ENCODE peak calls at places on chromosomes 12 and 14, in nine cellular contexts. Z, A, I, B, V, R, E, C and F are unnamed samples.

GRCh38 chr12:64318605-64319004 is 72.0 kb downstream of the C12orf56 start:
- DNase-seq in R (peak), V (no peak), B (no peak), Z (peak), I (peak), E (peak), A (peak), C (peak), F (peak)

GRCh38 chr14:79136437-79137430 is 966.6 kb downstream of the NRXN3 start:
- DNase-seq in I (no peak), Z (no peak), C (no peak), E (no peak), V (no peak), A (no peak), B (no peak), R (peak), F (no peak)

GRCh38 chr12:88854260-88854659 is 274.0 kb upstream of the KITLG start:
- DNase-seq in E (peak), B (no peak), Z (no peak), C (no peak), R (peak), I (peak), A (no peak), V (no peak), F (no peak)

GRCh38 chr14:100894416-100894815 is 9.1 kb downstream of the RTL1 start:
- DNase-seq in B (no peak), Z (no peak), V (no peak), E (no peak), R (no peak), I (no peak), A (no peak), C (peak), F (no peak)

GRCh38 chr14:29926701-29927595 is 699 bp downstream of the PRKD1 start:
- DNase-seq in A (peak), I (peak), B (peak), C (peak), E (peak), R (no peak), V (peak), Z (peak), F (peak)

GRCh38 chr12:53324113-53324778 is 2.8 kb upstream of the AAAS start:
- DNase-seq in Z (no peak), I (no peak), V (no peak), R (no peak), B (no peak), C (peak), E (no peak), A (peak), F (peak)

GRCh38 chr12:105935106-105935505 is 203.6 kb downstream of the NUAK1 start:
- DNase-seq in I (peak), V (peak), Z (no peak), B (no peak), R (no peak), E (peak), A (no peak), C (no peak), F (no peak)

GRCh38 chr14:85197976-85198375 is 332.0 kb upstream of the FLRT2 start:
- DNase-seq in V (no peak), B (no peak), I (no peak), C (no peak), E (no peak), R (no peak), Z (no peak), A (no peak), F (no peak)

GRCh38 chr12:14239350-14239934 is 126.0 kb upstream of the ATF7IP start:
- DNase-seq in C (peak), Z (peak), R (no peak), B (no peak), E (peak), V (no peak), A (peak), I (no peak), F (peak)

GRCh38 chr12:113246478-113247122 is 25.3 kb downstream of the TPCN1 start:
- DNase-seq in A (peak), V (peak), B (no peak), I (peak), C (peak), R (no peak), E (no peak), Z (no peak), F (no peak)

GRCh38 chr12:15289192-15289591 is 33.1 kb upstream of the PTPRO start:
- DNase-seq in B (no peak), A (no peak), V (no peak), Z (no peak), R (no peak), E (no peak), C (no peak), I (no peak), F (no peak)

GRCh38 chr12:49294086-49294803 is 702 bp upstream of the PRPH start:
- DNase-seq in R (no peak), Z (no peak), A (no peak), V (no peak), I (no peak), B (peak), E (no peak), C (no peak), F (peak)

GRCh38 chr12:57244306-57244696 is 6.7 kb downstream of the STAC3 start:
- DNase-seq in B (peak), A (peak), E (no peak), Z (no peak), C (peak), R (no peak), V (no peak), I (no peak), F (no peak)

GRCh38 chr12:109879332-109880048 is 851 bp downstream of the GLTP start:
- DNase-seq in R (no peak), A (peak), I (no peak), E (peak), Z (no peak), V (peak), C (no peak), B (no peak), F (no peak)

GRCh38 chr12:15423629-15424028 is 101.3 kb downstream of the PTPRO start:
- DNase-seq in B (no peak), R (no peak), E (peak), C (no peak), I (no peak), A (no peak), Z (no peak), V (no peak), F (no peak)

GRCh38 chr12:102950107-102950949 is 7.1 kb upstream of the ASCL1 start:
- DNase-seq in B (no peak), Z (no peak), E (no peak), C (peak), I (no peak), A (peak), R (no peak), V (no peak), F (no peak)

GRCh38 chr12:2854669-2855453 is 2.0 kb downstream of the TEX52 start:
- DNase-seq in C (no peak), V (no peak), A (no peak), R (no peak), B (no peak), Z (no peak), E (no peak), I (no peak), F (no peak)

GRCh38 chr14:53470351-53471043 is 317.4 kb upstream of the DDHD1 start:
- DNase-seq in V (peak), I (peak), B (no peak), C (no peak), E (peak), Z (no peak), A (no peak), R (no peak), F (no peak)

GRCh38 chr12:121181181-121181580 is 28.7 kb upstream of the P2RX4 start:
- DNase-seq in Z (no peak), C (no peak), A (no peak), E (peak), V (no peak), I (peak), B (no peak), R (no peak), F (no peak)

GRCh38 chr14:96053600-96054381 is 14.6 kb downstream of the C14orf132 start:
- DNase-seq in A (no peak), V (no peak), Z (no peak), B (peak), C (no peak), I (peak), R (peak), E (peak), F (no peak)

GRCh38 chr14:52078093-52078492 is 9.2 kb upstream of the NID2 start:
- DNase-seq in R (no peak), A (no peak), E (peak), Z (no peak), B (no peak), C (no peak), V (no peak), I (peak), F (no peak)

GRCh38 chr12:41564816-41565215 is 376.7 kb downstream of the PDZRN4 start:
- DNase-seq in A (no peak), I (no peak), E (no peak), V (no peak), C (no peak), B (no peak), R (no peak), Z (no peak), F (no peak)

GRCh38 chr12:58249610-58250009 is 308.2 kb downstream of the ATP23 start:
- DNase-seq in A (no peak), E (no peak), Z (no peak), I (no peak), V (no peak), R (no peak), C (no peak), B (no peak), F (no peak)

GRCh38 chr12:9087087-9087835 is 28.5 kb downstream of the A2M start:
- DNase-seq in I (no peak), A (no peak), C (no peak), R (no peak), B (no peak), E (no peak), V (no peak), Z (no peak), F (no peak)

GRCh38 chr12:128863957-128864356 is 10.7 kb downstream of the GLT1D1 start:
- DNase-seq in E (no peak), R (no peak), C (no peak), A (no peak), I (no peak), B (no peak), Z (no peak), V (no peak), F (no peak)

GRCh38 chr14:57502581-57503254 is 9.1 kb upstream of the CCDC198 start:
- DNase-seq in A (no peak), B (no peak), I (no peak), C (no peak), R (peak), E (peak), Z (no peak), V (no peak), F (no peak)

GRCh38 chr14:56202256-56202655 is 84.0 kb downstream of the PELI2 start:
- DNase-seq in V (no peak), E (no peak), R (no peak), C (no peak), B (no peak), I (no peak), A (no peak), Z (no peak), F (peak)

GRCh38 chr12:98544741-98545140 is 29.4 kb downstream of the TMPO start:
- DNase-seq in I (peak), R (peak), B (no peak), V (no peak), Z (no peak), A (no peak), E (peak), C (no peak), F (no peak)

GRCh38 chr14:99564256-99564902 is 39.6 kb downstream of the CCDC85C start:
- DNase-seq in A (no peak), V (peak), B (peak), E (peak), R (peak), I (peak), C (no peak), Z (no peak), F (no peak)

GRCh38 chr12:9813821-9814798 is 13.2 kb upstream of the KLRF1 start:
- DNase-seq in B (peak), C (peak), Z (peak), I (peak), A (peak), E (peak), V (peak), R (no peak), F (peak)

GRCh38 chr14:92368001-92368400 is 45.0 kb downstream of the SLC24A4 start:
- DNase-seq in E (no peak), V (no peak), Z (no peak), B (no peak), C (no peak), A (no peak), R (no peak), I (no peak), F (no peak)

GRCh38 chr12:71900091-71900490 is 38.6 kb upstream of the TPH2 start:
- DNase-seq in A (peak), R (no peak), C (no peak), I (peak), V (no peak), Z (no peak), E (peak), B (no peak), F (no peak)
- TF ChIP-seq CTCF in A (peak), R (no peak), C (peak), I (peak), V (no peak), Z (peak), E (peak), B (no peak), F (no peak)

GRCh38 chr14:49497725-49498348 is 88.3 kb downstream of the RPS29 start:
- DNase-seq in B (no peak), R (peak), E (peak), A (peak), C (no peak), Z (no peak), V (peak), I (peak), F (peak)
- TF ChIP-seq CTCF in B (peak), R (peak), E (peak), A (peak), C (peak), Z (peak), V (peak), I (peak), F (peak)

GRCh38 chr14:25042362-25043299 is 7.3 kb downstream of the STXBP6 start:
- DNase-seq in C (no peak), V (peak), A (peak), I (peak), Z (no peak), E (peak), B (no peak), R (peak), F (no peak)
- TF ChIP-seq CTCF in C (peak), V (no peak), A (peak), I (peak), Z (peak), E (peak), B (peak), R (peak), F (no peak)

GRCh38 chr14:94599656-94600004 is 12.6 kb upstream of the SERPINA3 start:
- DNase-seq in B (peak), R (no peak), Z (no peak), A (no peak), V (no peak), C (no peak), I (no peak), E (peak), F (no peak)
- TF ChIP-seq CTCF in B (no peak), R (no peak), Z (no peak), A (no peak), V (no peak), C (no peak), I (no peak), E (no peak), F (no peak)

GRCh38 chr12:81542621-81543020 is 216.5 kb downstream of the PPFIA2 start:
- DNase-seq in I (no peak), A (no peak), C (no peak), E (no peak), R (no peak), B (no peak), Z (no peak), V (no peak), F (no peak)

GRCh38 chr12:81546811-81547210 is 212.3 kb downstream of the PPFIA2 start:
- DNase-seq in R (no peak), A (no peak), E (no peak), Z (no peak), B (no peak), C (no peak), V (no peak), I (no peak), F (no peak)

GRCh38 chr12:81542065-81542464 is 217.1 kb downstream of the PPFIA2 start:
- DNase-seq in B (no peak), I (no peak), A (peak), R (no peak), C (peak), E (no peak), Z (no peak), V (no peak), F (no peak)

DNA sequence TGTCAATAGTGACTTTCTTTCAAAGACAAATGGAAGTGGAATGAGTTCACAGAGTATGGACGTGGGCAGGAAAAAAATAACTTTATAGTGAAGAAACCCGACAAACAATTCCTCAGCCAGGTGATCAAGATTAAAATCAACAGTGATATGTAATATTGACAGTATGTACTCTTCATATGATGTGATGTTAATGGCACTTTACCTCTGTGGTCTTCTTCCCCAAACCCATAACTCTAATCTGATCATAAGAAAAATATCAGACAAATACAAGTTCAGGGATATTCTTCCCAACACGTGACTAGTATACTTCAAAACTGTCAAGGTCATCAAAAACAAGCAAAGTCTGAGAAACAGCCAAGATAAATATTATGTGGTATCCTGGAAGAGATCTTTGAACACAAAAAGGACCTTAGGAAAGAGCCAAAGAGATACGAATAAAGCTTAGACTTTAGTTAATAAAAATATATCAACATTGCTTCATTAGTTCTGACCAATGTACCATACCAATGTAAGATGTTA is 215.5 kb downstream of the PPFIA2 start:
- DNase-seq in R (no peak), A (no peak), Z (no peak), I (no peak), E (no peak), V (no peak), C (no peak), B (no peak), F (no peak)
- TF ChIP-seq CTCF in R (no peak), A (no peak), Z (no peak), I (no peak), E (no peak), V (no peak), C (no peak), B (no peak), F (no peak)